ENCODE peak calls at places on chromosome 2, in ten cellular contexts. G is K562, W is kidney epithelial cell, Z is BJ, L is B cell, O is omental fat pad, U is choroid plexus epithelial cell, H is GM10248, J is foreskin keratinocyte, V is cardiac muscle cell. A is an unnamed sample.
A peak's percentile ranks its signal among the peaks of the same experiment; 100 is the strongest.

GRCh38 chr2:142944721-142945120 is 67.3 kb downstream of the KYNU start:
- DNase-seq in G (no peak), W (no peak), Z (no peak), L (no peak), O (no peak), U (peak; percentile 30), H (no peak), J (no peak), V (no peak), A (no peak)

GRCh38 chr2:223674998-223675609 is 72.9 kb upstream of the SCG2 start:
- DNase-seq in G (peak; percentile 19), W (no peak), Z (no peak), L (no peak), O (no peak), U (peak; percentile 77), H (no peak), J (no peak), V (peak; percentile 60), A (no peak)

GRCh38 chr2:18986046-18986445 is 372.4 kb downstream of the OSR1 start:
- DNase-seq in G (no peak), W (no peak), Z (no peak), L (no peak), O (no peak), U (no peak), H (no peak), J (no peak), V (no peak), A (no peak)

GRCh38 chr2:241595600-241596140 is 37.1 kb downstream of the BOK start:
- DNase-seq in G (no peak), W (no peak), Z (no peak), L (no peak), O (no peak), U (peak; percentile 18), H (no peak), J (no peak), V (peak; percentile 44), A (no peak)

GRCh38 chr2:112304298-112304941 is 29.0 kb downstream of the ZC3H6 start:
- DNase-seq in G (no peak), W (no peak), Z (no peak), L (no peak), O (no peak), U (no peak), H (peak; percentile 14), J (no peak), V (no peak), A (no peak)

GRCh38 chr2:99088017-99088416 is 53.5 kb upstream of the C2orf15 start:
- DNase-seq in G (no peak), W (no peak), Z (no peak), L (no peak), O (no peak), U (peak; percentile 2), H (no peak), J (no peak), V (peak; percentile 10), A (no peak)

GRCh38 chr2:129876576-129876975 is 102.9 kb upstream of the RAB6C start:
- DNase-seq in G (no peak), W (no peak), Z (no peak), L (no peak), O (no peak), U (no peak), H (no peak), J (no peak), V (no peak), A (no peak)

GRCh38 chr2:110955546-110955945 is 165.2 kb upstream of the BCL2L11 start:
- DNase-seq in G (no peak), W (peak; percentile 25), Z (no peak), L (no peak), O (no peak), U (no peak), H (no peak), J (no peak), V (no peak), A (no peak)

GRCh38 chr2:55419236-55419513 is 481 bp downstream of the CCDC88A start:
- DNase-seq in G (peak; percentile 25), W (no peak), Z (no peak), L (peak; percentile 41), O (no peak), U (no peak), H (no peak), J (no peak), V (peak; percentile 59), A (no peak)

DNA sequence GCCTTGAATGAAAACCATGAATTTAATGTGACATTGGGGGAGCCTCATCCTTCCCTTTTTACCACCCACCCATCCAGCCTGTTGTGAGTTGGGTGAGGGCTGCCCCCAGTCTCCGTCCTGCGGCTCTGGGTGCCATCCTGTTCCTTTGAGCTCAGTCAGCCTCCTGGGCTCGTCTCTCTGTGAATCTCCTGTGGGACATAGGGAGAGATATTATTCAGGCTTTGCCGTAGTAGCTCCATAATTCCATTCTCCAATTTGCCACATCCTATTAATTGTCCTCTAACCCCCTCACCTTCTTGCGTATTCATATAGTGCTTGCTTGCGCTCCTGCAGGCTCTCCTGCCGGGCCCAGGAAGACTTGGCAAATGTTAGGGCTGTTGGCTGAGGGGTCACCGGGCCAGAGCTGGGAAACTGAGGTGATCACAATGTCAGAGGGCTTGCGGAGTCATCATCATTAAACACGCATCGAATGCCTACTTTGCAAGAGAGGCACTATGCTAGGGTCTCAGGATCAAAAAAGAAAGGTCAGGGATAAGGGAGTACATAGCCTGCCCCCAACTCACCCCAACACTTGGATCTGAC is 709 bp upstream of the DQX1 start:
- DNase-seq in G (no peak), W (no peak), Z (no peak), L (no peak), O (no peak), U (no peak), H (no peak), J (no peak), V (no peak), A (no peak)
- TF ChIP-seq CTCF in G (no peak), W (no peak), Z (no peak), L (no peak), O (no peak), U (no peak), H (no peak), J (no peak), V (no peak), A (no peak)

DNA sequence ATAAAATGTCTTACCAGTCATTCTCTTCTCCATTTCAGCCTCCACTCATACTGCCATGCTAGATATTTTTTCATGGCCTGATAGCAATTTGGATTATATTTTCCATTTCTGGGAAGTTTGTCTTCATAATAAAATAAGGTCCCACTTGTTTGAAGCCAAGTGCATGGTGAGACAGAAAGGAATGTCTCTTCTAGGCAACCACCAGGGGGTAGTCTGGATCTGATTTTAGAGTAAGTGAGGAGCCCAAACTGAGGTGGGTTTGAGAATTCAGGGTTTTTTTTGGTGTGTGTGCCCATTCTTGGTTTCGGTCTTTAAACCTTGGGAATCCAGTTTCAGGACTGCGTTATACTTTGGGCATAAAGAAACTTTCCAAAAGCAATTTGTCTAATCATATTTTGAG is 315.5 kb downstream of the RPRM start:
- DNase-seq in G (no peak), W (peak; percentile 16), Z (no peak), L (no peak), O (no peak), U (peak; percentile 1), H (peak; percentile 16), J (peak; percentile 11), V (no peak), A (no peak)
- TF ChIP-seq CTCF in G (no peak), W (peak; percentile 69), Z (no peak), L (no peak), O (no peak), U (no peak), H (peak; percentile 59), J (peak; percentile 49), V (no peak), A (no peak)

GRCh38 chr2:31430439-31431165 is 16.1 kb upstream of the XDH start:
- DNase-seq in G (no peak), W (no peak), Z (no peak), L (no peak), O (no peak), U (no peak), H (no peak), J (no peak), V (no peak), A (no peak)

GRCh38 chr2:31433541-31433940 is 19.0 kb upstream of the XDH start:
- DNase-seq in G (no peak), W (no peak), Z (no peak), L (no peak), O (no peak), U (no peak), H (no peak), J (no peak), V (no peak), A (no peak)

GRCh38 chr2:31429759-31430438 is 15.4 kb upstream of the XDH start:
- DNase-seq in G (no peak), W (peak; percentile 65), Z (no peak), L (no peak), O (no peak), U (no peak), H (no peak), J (peak; percentile 96), V (no peak), A (no peak)

GRCh38 chr2:31440764-31441163 is 26.2 kb upstream of the XDH start:
- DNase-seq in G (no peak), W (peak; percentile 10), Z (peak; percentile 85), L (no peak), O (no peak), U (no peak), H (no peak), J (peak; percentile 94), V (peak; percentile 17), A (peak; percentile 63)

DNA sequence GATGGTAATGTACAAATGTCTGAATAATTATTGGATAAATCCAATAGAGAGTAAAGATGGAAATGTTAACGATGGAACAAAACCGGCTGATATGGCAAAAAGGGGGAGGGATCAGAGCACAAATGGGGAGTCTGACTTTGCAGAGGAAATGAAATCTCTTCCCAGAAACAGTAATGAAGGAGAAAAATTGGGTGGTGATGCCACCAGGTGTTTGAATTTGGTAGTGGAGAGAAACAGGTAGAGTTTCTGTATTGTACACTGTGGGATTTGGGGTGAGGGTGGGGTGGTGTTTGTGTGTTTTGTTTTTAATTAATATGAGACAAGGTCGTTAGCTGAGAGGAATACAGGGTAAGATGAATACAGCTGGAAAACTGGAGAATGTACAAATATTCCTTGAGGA is 20.4 kb upstream of the XDH start:
- DNase-seq in G (no peak), W (no peak), Z (no peak), L (no peak), O (no peak), U (peak; percentile 39), H (no peak), J (no peak), V (peak; percentile 14), A (no peak)
- TF ChIP-seq CTCF in G (no peak), W (no peak), Z (peak; percentile 38), L (no peak), O (no peak), U (peak; percentile 49), H (no peak), J (peak; percentile 81), V (peak; percentile 26), A (peak; percentile 30)

DNA sequence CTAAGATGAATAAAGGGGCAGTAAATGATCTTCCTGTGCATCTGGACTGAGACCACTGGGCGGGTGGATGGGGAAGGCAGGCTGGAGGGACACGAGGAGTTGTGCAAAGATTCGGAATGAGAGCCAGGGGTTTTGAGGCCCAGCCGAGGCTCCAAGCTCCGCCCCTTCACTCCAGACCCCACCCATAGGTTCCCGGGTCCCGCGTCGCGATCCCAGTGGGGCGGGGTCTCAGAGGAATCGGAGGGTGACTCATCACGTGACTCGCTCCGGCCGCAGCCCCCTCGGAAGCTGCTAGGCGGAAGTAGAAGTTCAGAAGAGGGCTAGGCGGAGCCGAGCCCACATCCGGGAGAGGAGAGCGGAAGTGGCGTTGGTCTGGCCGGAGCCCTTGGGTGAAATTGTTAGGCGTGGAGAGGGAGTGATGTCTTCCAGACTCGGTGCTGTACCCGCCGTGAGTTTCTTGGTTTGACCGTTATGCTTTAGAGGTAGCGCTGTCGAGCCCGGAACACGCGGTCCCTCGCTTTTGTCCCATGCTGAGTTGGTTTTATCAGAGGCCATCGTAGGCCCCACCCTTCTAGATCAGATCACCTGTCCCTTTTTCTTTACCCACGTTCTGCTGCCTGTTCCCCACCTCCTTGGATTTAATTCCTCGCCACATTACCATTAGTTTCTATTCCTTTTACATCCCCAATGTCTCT is at the start of gene ZNF512:
- DNase-seq in G (peak; percentile 98), W (peak; percentile 72), Z (peak; percentile 52), L (peak; percentile 91), O (peak; percentile 53), U (peak; percentile 96), H (peak; percentile 91), J (peak; percentile 73), V (peak; percentile 97), A (peak; percentile 87)
- TF ChIP-seq CTCF in G (no peak), W (no peak), Z (no peak), L (no peak), O (no peak), U (no peak), H (no peak), J (no peak), V (no peak), A (no peak)